ENCODE peak calls at places on chromosome 20, in seven cellular contexts. One of them, this sample, is unnamed.
A peak's percentile ranks its signal among the peaks of the same experiment; 100 is the strongest.

GRCh38 chr20:49983848-49984408 is 1.1 kb downstream of the SNAI1 start:
- DNase-seq in IMR-90: peak; percentile 49
- DNase-seq in H9: no peak
- DNase-seq in mesenchymal stem cell: peak; percentile 46
- DNase-seq in trophoblast cell: peak; percentile 31
- DNase-seq in neuronal stem cell: no peak
- DNase-seq in H1: no peak
- DNase-seq in this sample: peak; percentile 31

GRCh38 chr20:58699246-58700107 is 6.9 kb downstream of the NPEPL1 start:
- DNase-seq in IMR-90: no peak
- DNase-seq in H9: peak; percentile 23
- DNase-seq in mesenchymal stem cell: no peak
- DNase-seq in trophoblast cell: no peak
- DNase-seq in neuronal stem cell: no peak
- DNase-seq in H1: no peak
- DNase-seq in this sample: no peak

GRCh38 chr20:10498196-10498595 is 63.1 kb downstream of the SLX4IP start:
- DNase-seq in IMR-90: no peak
- DNase-seq in H9: no peak
- DNase-seq in mesenchymal stem cell: no peak
- DNase-seq in trophoblast cell: no peak
- DNase-seq in neuronal stem cell: no peak
- DNase-seq in H1: no peak
- DNase-seq in this sample: peak; percentile 68

GRCh38 chr20:48791666-48792071 is 36.1 kb downstream of the PREX1 start:
- DNase-seq in IMR-90: peak; percentile 32
- DNase-seq in H9: no peak
- DNase-seq in mesenchymal stem cell: no peak
- DNase-seq in trophoblast cell: no peak
- DNase-seq in neuronal stem cell: no peak
- DNase-seq in H1: no peak
- DNase-seq in this sample: no peak

GRCh38 chr20:7540923-7541322 is 399.3 kb downstream of the HAO1 start:
- DNase-seq in IMR-90: no peak
- DNase-seq in H9: no peak
- DNase-seq in mesenchymal stem cell: peak; percentile 19
- DNase-seq in trophoblast cell: no peak
- DNase-seq in neuronal stem cell: no peak
- DNase-seq in H1: no peak
- DNase-seq in this sample: no peak

GRCh38 chr20:62401331-62401779 is 5.7 kb downstream of the CABLES2 start:
- DNase-seq in IMR-90: no peak
- DNase-seq in H9: peak; percentile 85
- DNase-seq in mesenchymal stem cell: peak; percentile 26
- DNase-seq in trophoblast cell: peak; percentile 47
- DNase-seq in neuronal stem cell: no peak
- DNase-seq in H1: peak; percentile 85
- DNase-seq in this sample: peak; percentile 59

GRCh38 chr20:59270380-59270779 is 30.0 kb upstream of the EDN3 start:
- DNase-seq in IMR-90: no peak
- DNase-seq in H9: no peak
- DNase-seq in mesenchymal stem cell: no peak
- DNase-seq in trophoblast cell: no peak
- DNase-seq in neuronal stem cell: no peak
- DNase-seq in H1: no peak
- DNase-seq in this sample: no peak

GRCh38 chr20:24718696-24719095 is 230.4 kb upstream of the CST7 start:
- DNase-seq in IMR-90: no peak
- DNase-seq in H9: peak; percentile 43
- DNase-seq in mesenchymal stem cell: no peak
- DNase-seq in trophoblast cell: no peak
- DNase-seq in neuronal stem cell: no peak
- DNase-seq in H1: peak; percentile 34
- DNase-seq in this sample: peak; percentile 16

GRCh38 chr20:24872291-24873014 is 76.6 kb upstream of the CST7 start:
- DNase-seq in IMR-90: no peak
- DNase-seq in H9: no peak
- DNase-seq in mesenchymal stem cell: no peak
- DNase-seq in trophoblast cell: no peak
- DNase-seq in neuronal stem cell: no peak
- DNase-seq in H1: no peak
- DNase-seq in this sample: no peak

GRCh38 chr20:4059631-4060030 is 44.3 kb upstream of the RNF24 start:
- DNase-seq in IMR-90: no peak
- DNase-seq in H9: no peak
- DNase-seq in mesenchymal stem cell: no peak
- DNase-seq in trophoblast cell: no peak
- DNase-seq in neuronal stem cell: no peak
- DNase-seq in H1: no peak
- DNase-seq in this sample: no peak

GRCh38 chr20:40715491-40715890 is 26.5 kb upstream of the MAFB start:
- DNase-seq in IMR-90: no peak
- DNase-seq in H9: no peak
- DNase-seq in mesenchymal stem cell: no peak
- DNase-seq in trophoblast cell: peak; percentile 91
- DNase-seq in neuronal stem cell: no peak
- DNase-seq in H1: no peak
- DNase-seq in this sample: no peak

GRCh38 chr20:40719330-40719729 is 30.3 kb upstream of the MAFB start:
- DNase-seq in IMR-90: no peak
- DNase-seq in H9: no peak
- DNase-seq in mesenchymal stem cell: no peak
- DNase-seq in trophoblast cell: peak; percentile 27
- DNase-seq in neuronal stem cell: no peak
- DNase-seq in H1: no peak
- DNase-seq in this sample: no peak

GRCh38 chr20:40718214-40718949 is 29.3 kb upstream of the MAFB start:
- DNase-seq in IMR-90: no peak
- DNase-seq in H9: no peak
- DNase-seq in mesenchymal stem cell: no peak
- DNase-seq in trophoblast cell: no peak
- DNase-seq in neuronal stem cell: no peak
- DNase-seq in H1: no peak
- DNase-seq in this sample: peak; percentile 27

GRCh38 chr20:40714916-40715315 is 25.9 kb upstream of the MAFB start:
- DNase-seq in IMR-90: no peak
- DNase-seq in H9: no peak
- DNase-seq in mesenchymal stem cell: no peak
- DNase-seq in trophoblast cell: peak; percentile 85
- DNase-seq in neuronal stem cell: no peak
- DNase-seq in H1: no peak
- DNase-seq in this sample: no peak

GRCh38 chr20:40717343-40717865 is 28.4 kb upstream of the MAFB start:
- DNase-seq in IMR-90: no peak
- DNase-seq in H9: no peak
- DNase-seq in mesenchymal stem cell: no peak
- DNase-seq in trophoblast cell: no peak
- DNase-seq in neuronal stem cell: no peak
- DNase-seq in H1: no peak
- DNase-seq in this sample: no peak
- H4K8ac ChIP-seq in IMR-90: no peak overlapping the region
- H4K8ac ChIP-seq in H9: no peak overlapping the region
- H4K8ac ChIP-seq in mesenchymal stem cell: no peak overlapping the region
- H4K8ac ChIP-seq in trophoblast cell: no peak overlapping the region
- H4K8ac ChIP-seq in neuronal stem cell: no peak overlapping the region
- H4K8ac ChIP-seq in H1: no peak overlapping the region
- H4K8ac ChIP-seq in this sample: no peak overlapping the region

DNA sequence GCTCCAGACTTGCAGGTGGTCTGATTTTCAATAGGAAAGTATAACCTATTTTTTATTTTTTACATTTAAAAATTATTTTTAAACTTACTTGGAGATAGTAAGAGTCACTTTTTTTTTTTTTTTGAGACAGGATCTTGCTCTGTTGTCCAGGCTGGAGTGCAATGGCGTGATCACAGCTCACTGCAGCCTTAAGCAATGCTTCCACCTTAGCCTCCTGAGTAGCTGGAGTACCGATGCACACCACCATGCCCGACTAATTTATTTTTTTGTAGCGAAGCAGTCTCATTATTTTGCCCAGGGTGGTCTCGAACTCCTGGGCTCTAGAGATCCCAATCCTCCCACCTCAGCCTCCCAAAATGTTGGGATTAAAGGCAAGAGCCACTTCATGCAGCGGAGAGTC is 84.8 kb upstream of the RALY start:
- DNase-seq in IMR-90: no peak
- DNase-seq in H9: no peak
- DNase-seq in mesenchymal stem cell: no peak
- DNase-seq in trophoblast cell: no peak
- DNase-seq in neuronal stem cell: no peak
- DNase-seq in H1: no peak
- DNase-seq in this sample: no peak
- H3K27ac ChIP-seq in IMR-90: peak overlapping the region; percentile 79
- H3K27ac ChIP-seq in H9: no peak overlapping the region
- H3K27ac ChIP-seq in mesenchymal stem cell: no peak overlapping the region
- H3K27ac ChIP-seq in trophoblast cell: peak overlapping the region; percentile 72
- H3K27ac ChIP-seq in neuronal stem cell: no peak overlapping the region
- H3K27ac ChIP-seq in H1: no peak overlapping the region
- H3K27ac ChIP-seq in this sample: no peak overlapping the region

DNA sequence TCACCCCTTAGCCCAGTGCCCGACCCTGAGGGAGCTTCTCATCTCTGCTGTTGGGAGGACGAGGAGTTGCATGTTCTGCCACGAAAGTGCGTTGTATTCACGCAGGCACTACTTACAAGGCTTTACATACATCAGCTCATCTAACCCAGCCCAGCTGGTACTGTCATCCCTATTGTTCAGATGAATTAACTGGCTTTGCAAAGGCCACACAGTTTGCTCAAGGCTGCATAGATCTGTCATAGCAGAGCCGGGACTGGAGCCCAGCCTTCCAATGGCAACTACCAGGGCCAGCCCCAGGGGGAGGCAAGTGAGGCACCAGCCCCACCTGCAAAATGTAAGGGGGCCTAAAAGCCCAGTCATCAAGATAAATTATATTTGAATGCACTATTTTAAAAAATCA is 257.6 kb downstream of the NFATC2 start:
- DNase-seq in IMR-90: no peak
- DNase-seq in H9: no peak
- DNase-seq in mesenchymal stem cell: no peak
- DNase-seq in trophoblast cell: no peak
- DNase-seq in neuronal stem cell: no peak
- DNase-seq in H1: no peak
- DNase-seq in this sample: no peak
- H4K8ac ChIP-seq in IMR-90: no peak overlapping the region
- H4K8ac ChIP-seq in H9: no peak overlapping the region
- H4K8ac ChIP-seq in mesenchymal stem cell: no peak overlapping the region
- H4K8ac ChIP-seq in trophoblast cell: no peak overlapping the region
- H4K8ac ChIP-seq in neuronal stem cell: no peak overlapping the region
- H4K8ac ChIP-seq in H1: no peak overlapping the region
- H4K8ac ChIP-seq in this sample: no peak overlapping the region

GRCh38 chr20:63449796-63450730 is 22.4 kb downstream of the KCNQ2 start:
- DNase-seq in IMR-90: no peak
- DNase-seq in H9: no peak
- DNase-seq in mesenchymal stem cell: no peak
- DNase-seq in trophoblast cell: no peak
- DNase-seq in neuronal stem cell: no peak
- DNase-seq in H1: no peak
- DNase-seq in this sample: no peak

GRCh38 chr20:63447345-63447744 is 25.1 kb downstream of the KCNQ2 start:
- DNase-seq in IMR-90: no peak
- DNase-seq in H9: no peak
- DNase-seq in mesenchymal stem cell: no peak
- DNase-seq in trophoblast cell: no peak
- DNase-seq in neuronal stem cell: no peak
- DNase-seq in H1: no peak
- DNase-seq in this sample: no peak

GRCh38 chr20:63446174-63447024 is 26.1 kb downstream of the KCNQ2 start:
- DNase-seq in IMR-90: no peak
- DNase-seq in H9: no peak
- DNase-seq in mesenchymal stem cell: no peak
- DNase-seq in trophoblast cell: no peak
- DNase-seq in neuronal stem cell: no peak
- DNase-seq in H1: no peak
- DNase-seq in this sample: no peak

GRCh38 chr20:63448050-63448449 is 24.4 kb downstream of the KCNQ2 start:
- DNase-seq in IMR-90: no peak
- DNase-seq in H9: no peak
- DNase-seq in mesenchymal stem cell: no peak
- DNase-seq in trophoblast cell: no peak
- DNase-seq in neuronal stem cell: no peak
- DNase-seq in H1: no peak
- DNase-seq in this sample: no peak

GRCh38 chr20:63449025-63449424 is 23.4 kb downstream of the KCNQ2 start:
- DNase-seq in IMR-90: no peak
- DNase-seq in H9: no peak
- DNase-seq in mesenchymal stem cell: no peak
- DNase-seq in trophoblast cell: no peak
- DNase-seq in neuronal stem cell: no peak
- DNase-seq in H1: no peak
- DNase-seq in this sample: no peak
- H3K27ac ChIP-seq in IMR-90: no peak overlapping the region
- H3K27ac ChIP-seq in H9: no peak overlapping the region
- H3K27ac ChIP-seq in mesenchymal stem cell: no peak overlapping the region
- H3K27ac ChIP-seq in trophoblast cell: no peak overlapping the region
- H3K27ac ChIP-seq in neuronal stem cell: no peak overlapping the region
- H3K27ac ChIP-seq in H1: no peak overlapping the region
- H3K27ac ChIP-seq in this sample: no peak overlapping the region

GRCh38 chr20:23387118-23387443 is 25.1 kb downstream of the GZF1 start:
- DNase-seq in IMR-90: no peak
- DNase-seq in H9: no peak
- DNase-seq in mesenchymal stem cell: no peak
- DNase-seq in trophoblast cell: no peak
- DNase-seq in neuronal stem cell: no peak
- DNase-seq in H1: no peak
- DNase-seq in this sample: no peak
- H4K8ac ChIP-seq in IMR-90: no peak overlapping the region
- H4K8ac ChIP-seq in H9: no peak overlapping the region
- H4K8ac ChIP-seq in mesenchymal stem cell: no peak overlapping the region
- H4K8ac ChIP-seq in trophoblast cell: no peak overlapping the region
- H4K8ac ChIP-seq in neuronal stem cell: no peak overlapping the region
- H4K8ac ChIP-seq in H1: no peak overlapping the region
- H4K8ac ChIP-seq in this sample: no peak overlapping the region

This sample was measured in mesendoderm.